ENCODE peak calls at places on chromosomes 16 and 17, in ten cellular contexts. N, A, E, W, O, K, R, D, V and I are unnamed samples.

GRCh38 chr17:71495420-71495819 is 625.4 kb upstream of the SOX9 start:
- DNase-seq in N (no peak), A (no peak), E (no peak), W (no peak), O (no peak), K (no peak), R (no peak), D (no peak), V (no peak), I (no peak)

GRCh38 chr16:23124315-23124714 is 24.9 kb downstream of the USP31 start:
- DNase-seq in N (no peak), A (peak; percentile 62), E (peak; percentile 73), W (no peak), O (peak; percentile 90), K (peak; percentile 56), R (peak; percentile 83), D (no peak), V (peak; percentile 83), I (no peak)

GRCh38 chr17:79799538-79800324 is 2.9 kb upstream of the CBX8 start:
- DNase-seq in N (no peak), A (no peak), E (no peak), W (no peak), O (no peak), K (no peak), R (no peak), D (no peak), V (no peak), I (no peak)

GRCh38 chr16:73778872-73779271 is 517.7 kb upstream of the PSMD7 start:
- DNase-seq in N (no peak), A (no peak), E (no peak), W (no peak), O (no peak), K (no peak), R (no peak), D (no peak), V (no peak), I (no peak)

GRCh38 chr17:34607917-34608316 is 28.5 kb downstream of the TMEM132E start:
- DNase-seq in N (no peak), A (no peak), E (no peak), W (no peak), O (no peak), K (no peak), R (no peak), D (peak; percentile 97), V (no peak), I (no peak)

GRCh38 chr17:17743391-17744112 is 62.3 kb downstream of the RAI1 start:
- DNase-seq in N (no peak), A (no peak), E (no peak), W (no peak), O (no peak), K (no peak), R (no peak), D (no peak), V (no peak), I (no peak)

GRCh38 chr17:79415365-79415764 is 195.5 kb downstream of the RBFOX3 start:
- DNase-seq in N (no peak), A (no peak), E (no peak), W (no peak), O (no peak), K (no peak), R (no peak), D (no peak), V (no peak), I (no peak)

GRCh38 chr16:6483634-6484033 is 849.0 kb upstream of the RBFOX1 start:
- DNase-seq in N (no peak), A (no peak), E (no peak), W (no peak), O (no peak), K (no peak), R (no peak), D (peak; percentile 71), V (no peak), I (no peak)

GRCh38 chr16:89248196-89249005 is 30.9 kb downstream of the ZNF778 start:
- DNase-seq in N (no peak), A (no peak), E (no peak), W (no peak), O (no peak), K (no peak), R (no peak), D (no peak), V (no peak), I (no peak)
- H3K4me3 ChIP-seq in N (peak overlapping the region; percentile 36), A (peak overlapping the region; percentile 58), E (no peak overlapping the region), W (peak overlapping the region; percentile 28), O (peak overlapping the region; percentile 35), K (peak overlapping the region; percentile 50), R (peak overlapping the region; percentile 38), D (no peak overlapping the region), V (peak overlapping the region; percentile 58), I (peak overlapping the region; percentile 46)

GRCh38 chr17:82096709-82097186 is 1.3 kb downstream of the FASN start:
- DNase-seq in N (no peak), A (no peak), E (no peak), W (no peak), O (no peak), K (no peak), R (no peak), D (no peak), V (no peak), I (no peak)

GRCh38 chr17:82097187-82097918 is 683 bp downstream of the FASN start:
- DNase-seq in N (no peak), A (peak; percentile 83), E (peak; percentile 81), W (no peak), O (peak; percentile 35), K (no peak), R (peak; percentile 50), D (no peak), V (peak; percentile 64), I (no peak)

GRCh38 chr17:82097919-82098168 is 192 bp downstream of the FASN start:
- DNase-seq in N (no peak), A (no peak), E (no peak), W (no peak), O (no peak), K (no peak), R (no peak), D (no peak), V (no peak), I (no peak)

GRCh38 chr17:82094931-82095776 is 2.9 kb downstream of the FASN start:
- DNase-seq in N (no peak), A (no peak), E (no peak), W (no peak), O (no peak), K (no peak), R (no peak), D (no peak), V (no peak), I (no peak)

DNA sequence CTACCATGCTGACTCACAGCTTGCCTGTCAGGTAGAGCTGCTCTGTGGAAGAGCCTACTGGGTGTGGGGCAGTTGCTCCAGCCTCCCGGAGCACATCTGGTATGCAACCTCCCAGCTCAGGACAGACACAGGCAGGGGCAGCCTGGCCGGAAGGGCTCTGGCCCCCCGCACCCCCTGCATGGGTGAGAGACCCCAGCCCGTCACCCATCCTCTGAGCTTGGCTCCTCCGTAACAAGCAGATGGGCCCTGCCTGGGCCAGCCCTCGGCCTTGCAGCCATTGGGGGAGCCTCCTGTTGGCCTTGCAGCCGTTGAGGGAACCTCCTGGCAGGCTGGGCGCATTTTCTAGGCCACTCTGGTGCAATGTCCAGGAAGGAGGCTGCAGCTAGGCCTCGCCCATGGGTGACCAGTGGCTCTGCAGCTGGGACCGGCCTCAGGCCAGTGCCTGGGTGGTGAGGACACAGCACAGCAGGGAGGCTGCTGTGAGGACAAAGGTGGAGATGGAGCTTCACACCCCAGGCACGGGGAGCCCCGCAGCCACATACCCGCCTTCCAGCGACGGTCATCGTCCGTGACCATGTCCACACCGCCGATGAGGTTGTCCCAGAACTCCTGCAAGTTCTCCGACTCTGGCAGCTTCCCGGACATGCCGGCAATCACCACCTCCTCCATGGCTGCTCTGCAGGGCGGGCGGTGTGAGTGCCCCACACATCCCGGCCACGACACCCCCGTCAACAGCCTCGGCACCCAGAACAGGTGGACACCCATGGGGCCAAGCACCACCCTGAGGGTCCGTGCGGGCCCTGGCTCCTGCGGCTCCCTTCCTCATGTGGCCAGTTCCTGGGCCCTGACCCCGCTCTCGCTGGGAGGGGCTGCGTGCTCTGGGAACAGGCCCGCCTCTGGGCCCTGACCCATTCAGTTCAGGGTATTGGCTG is 2.0 kb downstream of the FASN start:
- DNase-seq in N (no peak), A (no peak), E (no peak), W (no peak), O (peak; percentile 73), K (no peak), R (no peak), D (no peak), V (no peak), I (no peak)
- H3K4me3 ChIP-seq in N (peak overlapping the region; percentile 91), A (peak overlapping the region; percentile 90), E (peak overlapping the region; percentile 77), W (peak overlapping the region; percentile 98), O (peak overlapping the region; percentile 72), K (peak overlapping the region; percentile 79), R (peak overlapping the region; percentile 66), D (peak overlapping the region; percentile 60), V (no peak overlapping the region), I (peak overlapping the region; percentile 74)

DNA sequence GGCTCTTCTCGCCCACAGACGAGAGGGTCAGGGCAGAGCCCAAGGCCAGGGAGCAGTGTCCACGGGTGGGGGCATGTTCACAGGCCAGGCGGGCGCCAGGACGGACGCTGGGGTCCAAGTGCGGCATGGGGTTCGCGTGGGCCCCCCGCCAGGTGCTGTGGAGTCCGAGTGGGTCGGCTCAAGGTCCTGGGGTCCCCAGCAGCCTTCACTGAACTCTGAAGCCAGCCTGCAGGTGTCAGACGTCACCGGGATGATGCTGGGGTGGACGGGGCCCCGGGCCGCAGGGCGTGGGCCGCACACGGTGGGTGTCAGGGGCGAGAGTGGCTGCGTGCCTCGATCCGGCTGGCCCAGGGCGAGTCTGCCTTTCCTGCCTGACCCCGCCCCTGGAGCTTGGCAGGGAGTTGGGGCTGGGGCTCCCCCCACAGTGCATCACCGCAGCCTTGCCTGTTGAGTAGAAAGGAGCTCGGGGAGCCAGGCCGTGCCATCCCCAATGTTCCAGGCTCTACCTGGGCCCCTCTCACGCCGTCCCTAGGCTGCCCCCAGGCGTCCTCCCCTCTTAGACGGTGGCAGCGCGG is 19.0 kb downstream of the CACNA1H start:
- DNase-seq in N (no peak), A (no peak), E (no peak), W (no peak), O (no peak), K (no peak), R (no peak), D (no peak), V (no peak), I (no peak)
- H3K4me3 ChIP-seq in N (no peak overlapping the region), A (no peak overlapping the region), E (no peak overlapping the region), W (no peak overlapping the region), O (no peak overlapping the region), K (no peak overlapping the region), R (no peak overlapping the region), D (no peak overlapping the region), V (no peak overlapping the region), I (no peak overlapping the region)

GRCh38 chr16:28091706-28092105 is 28.2 kb upstream of the GSG1L start:
- DNase-seq in N (no peak), A (no peak), E (no peak), W (no peak), O (no peak), K (no peak), R (no peak), D (no peak), V (no peak), I (no peak)

GRCh38 chr16:28089992-28090365 is 26.5 kb upstream of the GSG1L start:
- DNase-seq in N (no peak), A (no peak), E (no peak), W (no peak), O (no peak), K (no peak), R (no peak), D (no peak), V (no peak), I (no peak)

GRCh38 chr16:28090646-28091377 is 27.3 kb upstream of the GSG1L start:
- DNase-seq in N (no peak), A (no peak), E (no peak), W (no peak), O (peak; percentile 35), K (no peak), R (peak; percentile 43), D (peak; percentile 93), V (peak; percentile 72), I (peak; percentile 16)

GRCh38 chr16:28093383-28093725 is 29.8 kb upstream of the GSG1L start:
- DNase-seq in N (no peak), A (no peak), E (no peak), W (no peak), O (no peak), K (no peak), R (no peak), D (no peak), V (no peak), I (no peak)

DNA sequence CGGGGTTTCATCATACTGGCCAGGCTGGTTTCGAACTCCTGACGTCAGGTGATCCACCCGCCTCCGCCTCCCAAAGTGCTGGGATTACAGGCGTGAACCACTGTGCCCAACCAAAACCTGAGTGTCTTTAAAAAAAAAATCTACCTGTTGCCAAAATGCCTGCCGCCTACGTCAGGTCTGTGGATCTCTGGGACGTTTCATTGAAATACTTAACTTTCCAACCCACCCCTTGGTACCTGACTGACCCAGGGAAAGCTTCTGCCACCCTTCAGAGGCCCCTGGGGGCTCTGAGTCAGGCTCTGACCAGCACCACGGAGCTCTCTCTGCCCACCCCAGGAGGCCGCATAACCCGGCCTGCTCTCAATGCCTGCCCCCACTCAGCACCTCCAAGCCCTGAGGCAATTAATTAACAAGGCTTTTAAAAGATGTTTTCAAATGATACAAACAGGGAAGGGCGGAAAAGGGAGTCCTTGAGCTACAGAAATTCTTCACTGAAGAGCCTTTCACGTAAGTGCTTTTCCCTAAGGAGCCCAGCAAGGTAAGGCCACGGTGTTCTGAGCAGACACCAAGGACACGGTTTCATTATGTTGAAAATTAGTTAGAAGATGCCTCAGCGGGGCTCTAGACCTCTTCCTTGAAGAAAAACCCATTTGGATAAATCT is 29.3 kb upstream of the GSG1L start:
- DNase-seq in N (no peak), A (no peak), E (no peak), W (no peak), O (peak; percentile 36), K (no peak), R (no peak), D (peak; percentile 82), V (no peak), I (no peak)
- H3K4me3 ChIP-seq in N (no peak overlapping the region), A (no peak overlapping the region), E (no peak overlapping the region), W (no peak overlapping the region), O (no peak overlapping the region), K (no peak overlapping the region), R (no peak overlapping the region), D (no peak overlapping the region), V (no peak overlapping the region), I (no peak overlapping the region)